ENCODE peak calls at places on chromosomes 11 and 22, in six cellular contexts. W, G, T, I, Z and K are unnamed samples.

GRCh38 chr11:26457660-26458059 is 114.4 kb downstream of the MUC15 start:
- DNase-seq in W (no peak), G (no peak), T (no peak), I (no peak), Z (no peak), K (no peak)

GRCh38 chr11:123170929-123171328 is 24.1 kb downstream of the CLMP start:
- DNase-seq in W (no peak), G (no peak), T (no peak), I (no peak), Z (no peak), K (no peak)

GRCh38 chr22:16969508-16970327 is 38.3 kb downstream of the GAB4 start:
- DNase-seq in W (no peak), G (no peak), T (no peak), I (no peak), Z (no peak), K (no peak)

GRCh38 chr22:35311551-35311999 is 11.9 kb downstream of the TOM1 start:
- DNase-seq in W (no peak), G (no peak), T (no peak), I (no peak), Z (no peak), K (no peak)

GRCh38 chr11:57347336-57347735 is 9.2 kb downstream of the P2RX3 start:
- DNase-seq in W (no peak), G (no peak), T (no peak), I (no peak), Z (no peak), K (no peak)

GRCh38 chr11:49851971-49852389 is 100.2 kb upstream of the OR4C13 start:
- DNase-seq in W (no peak), G (no peak), T (peak; percentile 16), I (no peak), Z (no peak), K (no peak)

GRCh38 chr11:48150213-48150612 is 66.4 kb upstream of the OR4B1 start:
- DNase-seq in W (no peak), G (no peak), T (no peak), I (no peak), Z (no peak), K (no peak)

GRCh38 chr11:44018127-44018521 is 29.7 kb upstream of the ACCSL start:
- DNase-seq in W (no peak), G (no peak), T (peak; percentile 15), I (no peak), Z (no peak), K (no peak)

GRCh38 chr11:103735497-103736032 is 300.9 kb upstream of the DDI1 start:
- DNase-seq in W (no peak), G (no peak), T (no peak), I (no peak), Z (no peak), K (no peak)

GRCh38 chr11:19374189-19374588 is 133.4 kb upstream of the E2F8 start:
- DNase-seq in W (no peak), G (peak; percentile 82), T (no peak), I (peak; percentile 67), Z (no peak), K (no peak)

GRCh38 chr11:665062-665706 is 28.1 kb downstream of the DRD4 start:
- DNase-seq in W (no peak), G (no peak), T (no peak), I (no peak), Z (no peak), K (no peak)

GRCh38 chr11:106278391-106278790 is 200.9 kb downstream of the AASDHPPT start:
- DNase-seq in W (no peak), G (no peak), T (no peak), I (no peak), Z (no peak), K (no peak)

GRCh38 chr11:22785251-22785650 is 44.4 kb downstream of the SVIP start:
- DNase-seq in W (no peak), G (no peak), T (no peak), I (no peak), Z (no peak), K (no peak)

GRCh38 chr11:47523491-47524199 is 29.3 kb downstream of the CELF1 start:
- DNase-seq in W (no peak), G (peak; percentile 67), T (peak; percentile 25), I (peak; percentile 70), Z (peak; percentile 43), K (no peak)

GRCh38 chr11:279966-280761 is 2.0 kb downstream of the NLRP6 start:
- DNase-seq in W (peak; percentile 83), G (no peak), T (peak; percentile 77), I (no peak), Z (no peak), K (peak; percentile 72)

GRCh38 chr11:102469196-102469821 is 16.7 kb upstream of the TMEM123 start:
- DNase-seq in W (no peak), G (no peak), T (no peak), I (no peak), Z (peak; percentile 5), K (no peak)

GRCh38 chr22:27726344-27726725 is 75.2 kb downstream of the MN1 start:
- DNase-seq in W (no peak), G (no peak), T (no peak), I (no peak), Z (no peak), K (no peak)

DNA sequence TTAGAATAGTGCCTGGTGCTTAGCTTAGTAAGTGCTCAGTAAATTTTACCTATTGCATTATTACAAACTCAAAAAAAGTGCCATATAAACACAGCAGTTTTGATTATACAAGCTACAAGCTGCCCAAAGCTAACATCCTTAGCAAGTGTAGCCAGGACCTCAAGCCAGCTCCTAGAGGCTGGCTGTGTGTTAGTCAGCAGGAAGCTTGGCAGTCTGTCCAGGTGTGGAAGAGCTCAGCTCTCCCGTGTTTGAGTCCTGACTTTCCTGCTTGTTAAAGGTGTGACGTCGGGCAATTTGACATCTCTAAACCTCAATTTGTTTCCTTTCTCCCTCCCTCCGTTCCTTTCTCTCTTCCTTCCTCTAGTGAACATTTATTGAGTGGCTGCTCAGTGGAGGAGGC is 68.5 kb downstream of the PRR5L start:
- DNase-seq in W (no peak), G (no peak), T (no peak), I (no peak), Z (no peak), K (no peak)
- TF ChIP-seq CTCF in W (no peak), G (no peak), T (no peak), I (no peak), Z (no peak), K (no peak)

DNA sequence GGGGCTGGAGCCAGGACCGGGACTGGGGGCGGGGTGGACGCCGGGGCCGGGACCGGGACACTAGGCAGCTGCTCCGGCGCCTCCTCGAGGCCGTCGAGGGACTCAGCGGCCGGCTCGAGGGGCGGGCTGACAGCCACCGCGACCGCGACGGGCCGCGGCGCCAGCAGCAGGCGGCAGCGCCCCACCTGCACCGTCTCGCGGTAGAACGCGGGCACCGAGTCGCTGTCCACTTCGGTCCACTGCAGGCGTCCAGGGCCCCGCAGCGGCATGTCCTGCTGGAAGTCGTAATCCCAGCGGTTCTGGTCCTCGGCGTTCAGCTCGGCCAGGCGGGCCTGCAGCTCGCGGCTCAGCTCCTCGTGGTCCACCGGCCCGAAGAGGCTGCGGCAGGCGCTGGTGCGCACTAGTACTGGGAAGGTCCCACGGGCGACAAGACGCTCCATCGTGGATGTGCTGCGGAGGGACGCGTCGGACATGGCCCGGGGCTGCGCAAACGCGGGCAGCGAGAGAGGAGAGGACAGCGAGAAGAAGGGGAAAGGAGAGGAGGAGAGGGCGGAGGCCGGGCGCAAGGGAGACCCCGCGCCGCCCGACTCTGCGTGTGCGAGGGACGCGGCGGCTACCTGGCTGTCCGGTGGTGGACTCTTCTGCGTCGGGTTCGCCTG is 429 bp downstream of the CDKN1C start:
- DNase-seq in W (peak; percentile 88), G (no peak), T (no peak), I (no peak), Z (peak; percentile 71), K (peak; percentile 78)
- TF ChIP-seq CTCF in W (peak; percentile 36), G (peak; percentile 28), T (no peak), I (no peak), Z (peak; percentile 41), K (peak; percentile 19)

GRCh38 chr22:42614312-42615091 is at the start of gene POLDIP3:
- DNase-seq in W (peak; percentile 100), G (peak; percentile 81), T (peak; percentile 99), I (peak; percentile 99), Z (peak; percentile 98), K (peak; percentile 99)
- TF ChIP-seq CTCF in W (peak; percentile 26), G (no peak), T (no peak), I (no peak), Z (peak; percentile 16), K (no peak)

GRCh38 chr22:36853407-36854099 is 7.3 kb upstream of the NCF4 start:
- DNase-seq in W (peak; percentile 88), G (peak; percentile 22), T (peak; percentile 54), I (peak; percentile 40), Z (peak; percentile 79), K (peak; percentile 81)
- TF ChIP-seq CTCF in W (peak; percentile 35), G (no peak), T (no peak), I (no peak), Z (peak; percentile 88), K (peak; percentile 67)

DNA sequence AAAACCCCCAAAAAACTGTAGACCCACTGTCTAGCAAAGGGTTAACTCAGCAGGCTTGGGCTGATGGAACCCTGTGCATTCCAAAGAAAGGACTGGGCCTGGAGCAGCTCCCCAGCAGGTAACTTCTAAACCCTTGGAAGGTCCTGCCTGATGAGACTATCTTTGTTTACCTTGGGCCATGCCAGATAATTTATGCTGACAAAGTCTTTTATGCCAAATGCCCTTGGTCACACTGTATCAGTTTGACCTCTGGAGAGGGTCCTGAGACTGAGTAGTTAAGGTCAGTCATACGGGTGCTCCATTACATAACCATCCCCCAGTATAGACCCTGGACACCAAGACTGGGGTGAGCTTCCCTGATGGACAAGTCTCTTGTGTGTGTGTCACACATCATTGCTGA is 21.9 kb upstream of the DNAL4 start:
- DNase-seq in W (no peak), G (no peak), T (no peak), I (no peak), Z (no peak), K (no peak)
- TF ChIP-seq CTCF in W (no peak), G (no peak), T (no peak), I (no peak), Z (no peak), K (no peak)

GRCh38 chr11:92866679-92867282 is 102.7 kb upstream of the MTNR1B start:
- DNase-seq in W (peak; percentile 64), G (no peak), T (no peak), I (no peak), Z (no peak), K (no peak)

GRCh38 chr11:92865352-92865751 is 104.1 kb upstream of the MTNR1B start:
- DNase-seq in W (no peak), G (no peak), T (no peak), I (no peak), Z (no peak), K (no peak)

GRCh38 chr11:92867913-92868619 is 101.4 kb upstream of the MTNR1B start:
- DNase-seq in W (no peak), G (no peak), T (no peak), I (no peak), Z (no peak), K (no peak)

GRCh38 chr11:92870241-92870826 is 99.1 kb upstream of the MTNR1B start:
- DNase-seq in W (no peak), G (no peak), T (no peak), I (no peak), Z (no peak), K (no peak)

GRCh38 chr11:92869716-92870115 is 99.7 kb upstream of the MTNR1B start:
- DNase-seq in W (no peak), G (no peak), T (no peak), I (no peak), Z (no peak), K (no peak)
- TF ChIP-seq CTCF in W (no peak), G (no peak), T (no peak), I (no peak), Z (no peak), K (no peak)